ENCODE peak calls at places on chromosomes 1 and 21, in nine cellular contexts. X is chondrocyte, V is left ventricle myocardium inferior, A is tibial artery, I is glutamatergic neuron, Y is heart left ventricle, M is neural progenitor cell, W is B cell, S is MM.1S. U is an unnamed sample.

GRCh38 chr1:167221126-167221803 is 579 bp downstream of the POU2F1 start:
- DNase-seq in S (peak; percentile 38), X (peak; percentile 85), I (peak; percentile 69), V (peak; percentile 38), A (peak; percentile 22), Y (no peak), M (peak; percentile 71), W (peak; percentile 45), U (peak; percentile 34)

GRCh38 chr1:30955448-30956015 is 47.0 kb upstream of the SDC3 start:
- DNase-seq in M (no peak), X (no peak), Y (no peak), I (no peak), S (no peak), W (no peak), V (no peak), A (no peak), U (no peak)

GRCh38 chr1:245591346-245592082 is 436.7 kb downstream of the KIF26B start:
- DNase-seq in I (peak; percentile 65), M (no peak), W (no peak), A (no peak), Y (no peak), X (no peak), S (no peak), V (no peak), U (no peak)

GRCh38 chr1:99674665-99675064 is 28.8 kb downstream of the PALMD start:
- DNase-seq in V (no peak), Y (no peak), I (no peak), M (no peak), S (no peak), X (no peak), W (no peak), A (no peak), U (no peak)

GRCh38 chr1:9957726-9958125 is 14.5 kb downstream of the NMNAT1 start:
- DNase-seq in W (no peak), I (no peak), S (no peak), Y (no peak), M (no peak), A (no peak), V (no peak), X (peak; percentile 9), U (no peak)

GRCh38 chr1:237562247-237562823 is 328.4 kb downstream of the ZP4 start:
- DNase-seq in V (no peak), I (no peak), X (no peak), M (peak; percentile 90), Y (no peak), W (no peak), S (peak; percentile 80), A (no peak), U (no peak)

GRCh38 chr1:1858382-1859086 is 32.4 kb downstream of the GNB1 start:
- DNase-seq in V (peak; percentile 78), X (peak; percentile 43), W (no peak), I (peak; percentile 68), M (peak; percentile 56), Y (peak; percentile 73), S (no peak), A (peak; percentile 88), U (no peak)

GRCh38 chr21:41715649-41716321 is 51.1 kb downstream of the RIPK4 start:
- DNase-seq in A (no peak), V (no peak), X (no peak), I (no peak), Y (no peak), W (no peak), M (no peak), S (no peak), U (no peak)

GRCh38 chr1:231186356-231187115 is 24.7 kb downstream of the TRIM67 start:
- DNase-seq in X (no peak), A (no peak), I (no peak), M (no peak), S (no peak), V (no peak), W (no peak), Y (no peak), U (no peak)

GRCh38 chr1:33634806-33635205 is 162.4 kb downstream of the ZSCAN20 start:
- DNase-seq in X (no peak), I (peak; percentile 43), W (no peak), V (peak; percentile 20), A (peak; percentile 29), M (peak; percentile 77), S (peak; percentile 35), Y (no peak), U (no peak)

GRCh38 chr1:248855580-248855979 is 3.3 kb downstream of the ZNF692 start:
- DNase-seq in M (no peak), Y (no peak), S (no peak), I (no peak), W (no peak), V (no peak), A (no peak), X (no peak), U (no peak)

GRCh38 chr1:11707621-11708276 is 16.2 kb downstream of the DRAXIN start:
- DNase-seq in S (no peak), Y (no peak), M (no peak), W (no peak), V (peak; percentile 78), A (peak; percentile 29), X (peak; percentile 82), I (peak; percentile 59), U (no peak)

GRCh38 chr1:226763741-226764264 is 24.7 kb upstream of the ITPKB start:
- DNase-seq in I (no peak), S (peak; percentile 59), Y (no peak), A (no peak), V (no peak), W (no peak), M (no peak), X (no peak), U (no peak)

DNA sequence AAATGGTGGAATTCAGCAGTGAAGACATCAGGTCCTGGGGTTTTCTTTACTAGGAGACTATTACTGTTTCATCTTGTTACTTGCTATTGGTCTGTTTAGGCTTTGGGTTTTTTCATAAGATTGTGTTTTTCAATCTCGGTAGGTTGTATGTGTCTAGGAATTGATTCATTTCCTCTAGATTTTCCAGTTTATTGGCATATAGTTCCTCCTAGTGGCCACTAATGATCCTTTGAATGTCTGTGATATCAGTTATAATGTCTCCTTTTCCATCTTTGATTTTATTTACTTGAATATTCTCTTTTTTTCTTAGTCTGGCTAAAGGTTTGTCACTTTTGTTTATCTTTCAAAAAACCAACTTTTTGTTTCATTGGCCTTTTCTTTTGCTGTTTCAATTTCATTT is 233.0 kb downstream of the RWDD3 start:
- DNase-seq in A (no peak), S (no peak), I (no peak), Y (no peak), X (no peak), M (no peak), W (no peak), V (no peak), U (no peak)
- TF ChIP-seq CTCF in A (no peak), S (no peak), I (no peak), Y (peak; percentile 25), X (peak; percentile 41), M (peak; percentile 39), W (no peak), V (peak; percentile 47), U (no peak)

DNA sequence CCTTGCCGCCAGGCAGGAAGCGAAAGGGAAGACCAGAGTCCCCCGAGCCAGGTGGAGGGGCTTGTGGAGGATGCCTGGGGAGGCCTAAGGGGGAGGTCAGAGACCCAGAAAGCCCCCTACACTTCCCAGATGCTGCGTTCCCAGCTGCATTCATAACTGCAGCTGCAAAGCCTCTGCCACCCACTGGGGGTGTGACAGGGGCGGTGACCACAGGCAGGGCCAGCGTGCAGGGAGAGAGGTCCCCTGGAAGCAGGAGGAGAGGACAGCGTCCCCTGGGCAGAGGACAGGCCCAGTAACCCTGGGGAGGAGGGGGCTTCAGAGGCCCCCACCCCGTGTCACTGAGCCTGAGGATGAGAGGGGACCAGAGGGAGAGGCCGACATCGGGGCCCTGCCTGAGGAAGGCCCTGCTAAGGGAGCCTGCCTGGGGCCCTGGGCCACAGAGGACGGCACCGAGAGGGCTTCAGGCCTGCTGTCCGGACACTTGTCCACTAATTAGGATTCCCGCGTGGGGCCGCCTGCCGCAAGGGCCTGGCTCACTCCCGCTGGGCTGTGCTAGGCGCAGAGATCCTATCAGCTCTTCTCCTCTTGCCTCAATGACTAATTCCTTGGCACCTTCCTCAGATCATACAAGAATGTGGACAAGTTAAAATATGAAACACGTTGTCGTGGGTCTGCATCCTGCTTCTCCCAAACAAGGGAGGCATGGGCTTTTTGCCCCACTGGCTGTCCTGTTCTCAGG is 49.1 kb upstream of the CCDC27 start:
- DNase-seq in I (no peak), S (no peak), X (no peak), V (no peak), W (no peak), Y (no peak), M (peak; percentile 62), A (no peak), U (no peak)
- TF ChIP-seq CTCF in I (no peak), S (no peak), X (peak; percentile 37), V (no peak), W (no peak), Y (no peak), M (peak; percentile 34), A (no peak), U (no peak)

GRCh38 chr1:44168520-44169098 is 27.2 kb upstream of the KLF18 start:
- DNase-seq in A (no peak), S (no peak), W (no peak), I (no peak), V (no peak), M (no peak), Y (no peak), X (no peak), U (no peak)

GRCh38 chr1:44174630-44175029 is 33.2 kb upstream of the KLF18 start:
- DNase-seq in W (no peak), A (no peak), X (no peak), I (no peak), V (no peak), M (no peak), S (no peak), Y (no peak), U (no peak)

DNA sequence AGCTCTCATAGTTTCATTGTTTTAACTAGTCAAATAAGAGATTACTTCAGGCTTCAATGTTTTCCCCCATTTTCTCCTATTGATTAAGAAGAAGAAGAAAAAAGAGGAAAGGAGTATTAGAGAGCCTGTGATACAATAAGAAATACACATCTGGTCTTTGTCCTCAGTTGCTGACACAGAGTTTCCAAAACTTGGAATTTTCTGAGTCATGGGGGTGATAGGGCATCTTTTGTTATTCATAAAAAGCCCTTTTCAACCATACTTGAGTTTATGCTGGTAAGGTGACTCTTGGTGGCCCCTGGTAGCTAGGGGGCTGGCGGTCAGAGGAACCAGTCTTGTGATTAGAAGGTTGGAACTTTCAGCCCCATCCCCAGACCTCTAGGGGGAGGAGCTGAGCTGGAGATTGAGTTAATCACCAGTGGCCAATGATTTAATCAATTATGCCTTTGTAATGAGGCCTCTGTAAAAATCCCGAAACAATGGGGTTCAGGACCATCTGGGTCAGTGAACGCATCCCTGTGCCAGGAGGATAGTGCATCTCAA is 28.9 kb upstream of the KLF18 start:
- DNase-seq in M (no peak), S (no peak), W (no peak), V (no peak), X (no peak), I (no peak), Y (no peak), A (no peak), U (no peak)
- TF ChIP-seq CTCF in M (peak; percentile 18), S (no peak), W (no peak), V (no peak), X (no peak), I (no peak), Y (no peak), A (no peak), U (no peak)

GRCh38 chr1:15038232-15039016 is 115.1 kb upstream of the TMEM51 start:
- DNase-seq in W (no peak), A (no peak), X (no peak), I (no peak), V (no peak), M (peak; percentile 59), Y (no peak), S (peak; percentile 46), U (no peak)
- TF ChIP-seq CTCF in W (no peak), A (no peak), X (peak; percentile 74), I (peak; percentile 51), V (no peak), M (peak; percentile 61), Y (peak; percentile 13), S (peak; percentile 61), U (no peak)